ENCODE peak calls at places on chromosomes 11 and 22, in six cellular contexts. N is stimulated activated CD4-positive, alpha-beta T cell treated with anti-CD3 and anti-CD28 coated beads, Interleukin-4, amount 100 ng/mL, for 48 hours; L is trophoblast cell; C is GM12891; J is GM20000; K is IMR-90. Y is an unnamed sample.

GRCh38 chr11:118596226-118596625 is 11.2 kb upstream of the PHLDB1 start:
- DNase-seq in N (no peak), L (no peak), C (no peak), J (no peak), K (no peak), Y (no peak)

GRCh38 chr22:19841641-19842385 is 12.9 kb downstream of the GNB1L start:
- DNase-seq in N (no peak), L (no peak), C (no peak), J (no peak), K (no peak), Y (no peak)

GRCh38 chr22:41598081-41598480 is 8.4 kb upstream of the PMM1 start:
- DNase-seq in N (no peak), L (no peak), C (no peak), J (no peak), K (peak; percentile 88), Y (peak; percentile 85)

GRCh38 chr11:107043242-107043991 is 25.1 kb upstream of the GUCY1A2 start:
- DNase-seq in N (no peak), L (peak; percentile 39), C (no peak), J (peak; percentile 45), K (peak; percentile 82), Y (peak; percentile 90)

GRCh38 chr11:119318240-119319135 is 1.6 kb upstream of the MCAM start:
- DNase-seq in N (no peak), L (peak; percentile 100), C (peak; percentile 7), J (peak; percentile 91), K (peak; percentile 81), Y (peak; percentile 55)

GRCh38 chr11:78219493-78220217 is 30.9 kb downstream of the USP35 start:
- DNase-seq in N (no peak), L (no peak), C (no peak), J (no peak), K (no peak), Y (no peak)

GRCh38 chr11:37504066-37504611 is 906.1 kb upstream of the RAG2 start:
- DNase-seq in N (no peak), L (peak; percentile 42), C (peak; percentile 2), J (peak; percentile 30), K (peak; percentile 90), Y (peak; percentile 96)

GRCh38 chr22:39273950-39274887 is 29.4 kb upstream of the PDGFB start:
- DNase-seq in N (no peak), L (no peak), C (no peak), J (no peak), K (no peak), Y (no peak)

GRCh38 chr11:25793637-25794036 is 538.3 kb upstream of the ANO3 start:
- DNase-seq in N (no peak), L (no peak), C (no peak), J (no peak), K (no peak), Y (no peak)

GRCh38 chr11:118045191-118045590 is 31.7 kb upstream of the TMPRSS4 start:
- DNase-seq in N (no peak), L (no peak), C (no peak), J (no peak), K (no peak), Y (no peak)